ENCODE peak calls at places on chromosomes 11 and 22, in six cellular contexts. K, P, O, C, F and D are unnamed samples.
A peak's percentile ranks its signal among the peaks of the same experiment; 100 is the strongest.

GRCh38 chr22:27866136-27867091 is 52.6 kb downstream of the PITPNB start:
- DNase-seq in K (no peak), O (peak; percentile 74), F (no peak), P (no peak), C (no peak), D (no peak)

GRCh38 chr22:35782504-35782903 is 64.8 kb downstream of the APOL5 start:
- DNase-seq in K (no peak), C (no peak), P (no peak), F (no peak), O (no peak), D (no peak)

GRCh38 chr11:19597876-19598275 is 114.8 kb upstream of the NAV2 start:
- DNase-seq in C (no peak), K (no peak), F (no peak), O (no peak), P (no peak), D (no peak)

GRCh38 chr22:17878186-17878694 is 104.0 kb upstream of the BID start:
- DNase-seq in P (no peak), F (no peak), O (no peak), C (no peak), K (no peak), D (no peak)

GRCh38 chr11:9016916-9017642 is 13.3 kb upstream of the NRIP3 start:
- DNase-seq in P (no peak), F (no peak), K (no peak), O (no peak), C (no peak), D (no peak)

GRCh38 chr22:45603631-45604030 is 68.0 kb upstream of the ATXN10 start:
- DNase-seq in O (no peak), P (no peak), K (no peak), C (peak; percentile 10), F (no peak), D (no peak)

GRCh38 chr11:28072321-28072720 is 35.6 kb downstream of the KIF18A start:
- DNase-seq in C (no peak), F (no peak), P (no peak), K (no peak), O (no peak), D (no peak)

GRCh38 chr11:72042059-72042425 is 38.3 kb downstream of the NUMA1 start:
- DNase-seq in P (no peak), F (no peak), K (no peak), C (no peak), O (no peak), D (no peak)

GRCh38 chr22:22671506-22671905 is 27.1 kb downstream of the GGTLC2 start:
- DNase-seq in C (no peak), K (no peak), O (no peak), P (no peak), F (no peak), D (no peak)

GRCh38 chr22:29265929-29266328 is 1.9 kb downstream of the RHBDD3 start:
- DNase-seq in K (no peak), F (peak; percentile 9), O (no peak), C (no peak), P (no peak), D (no peak)

GRCh38 chr22:18110194-18110943 is at the start of gene TUBA8:
- DNase-seq in K (peak; percentile 25), C (peak; percentile 54), O (peak; percentile 44), F (peak; percentile 24), P (no peak), D (peak; percentile 77)

GRCh38 chr11:69321877-69322350 is 28.0 kb downstream of the MYEOV start:
- DNase-seq in C (no peak), P (no peak), O (no peak), F (no peak), K (no peak), D (no peak)

GRCh38 chr11:80155412-80156017 is 714.7 kb upstream of the TENM4 start:
- DNase-seq in F (no peak), C (no peak), O (no peak), P (no peak), K (no peak), D (no peak)

GRCh38 chr11:116287866-116288265 is 484.9 kb downstream of the BUD13 start:
- DNase-seq in C (no peak), K (no peak), P (no peak), O (no peak), F (no peak), D (no peak)

GRCh38 chr11:107442715-107443215 is 14.9 kb downstream of the CWF19L2 start:
- DNase-seq in O (no peak), F (no peak), C (no peak), P (no peak), K (no peak), D (no peak)

GRCh38 chr11:64314146-64314804 is 3.1 kb downstream of the TRMT112 start:
- DNase-seq in C (no peak), F (no peak), P (no peak), K (no peak), O (no peak), D (no peak)

DNA sequence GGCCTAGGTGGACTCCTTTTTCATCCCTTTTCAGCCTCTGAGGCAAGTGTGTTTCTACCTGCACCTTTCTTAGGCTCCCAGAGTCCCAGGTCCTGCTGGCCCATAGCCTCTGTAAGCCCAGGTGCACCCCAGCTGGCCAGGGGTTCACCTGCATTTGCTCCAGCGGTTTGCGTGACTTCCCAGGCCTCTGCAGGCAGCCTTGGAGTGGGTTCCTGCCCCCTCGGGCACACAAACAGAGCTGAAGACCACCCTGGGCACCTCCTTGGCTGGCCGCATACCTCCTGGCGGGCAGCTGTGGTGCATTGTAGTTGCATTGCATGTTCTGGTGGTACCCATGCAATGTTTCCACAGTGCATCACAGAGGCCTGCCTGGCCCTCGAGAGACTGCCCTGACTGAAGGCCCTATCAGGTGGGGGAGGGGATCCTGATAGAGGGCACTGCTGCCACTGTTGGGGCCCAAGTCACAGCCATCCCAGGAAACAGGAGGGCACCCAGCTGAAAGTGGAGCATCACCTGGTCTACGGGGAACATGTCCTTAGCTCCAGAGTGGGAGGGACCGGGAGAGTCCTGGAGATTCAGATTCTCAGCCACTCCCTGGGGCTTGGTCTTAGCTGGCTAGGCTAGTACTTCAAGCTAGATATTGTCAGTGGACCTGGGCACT is 14.1 kb downstream of the SHISA8 start:
- DNase-seq in F (no peak), P (no peak), K (no peak), O (no peak), C (peak; percentile 20), D (peak; percentile 47)
- H3K36me3 ChIP-seq in F (peaks cover 97% of the 10 kb centered on the region), P (no peaks in the 10 kb centered on the region), K (peaks cover 3% of the 10 kb centered on the region), O (no peaks in the 10 kb centered on the region), C (no peaks in the 10 kb centered on the region), D (peaks cover 96% of the 10 kb centered on the region)

GRCh38 chr11:611001-611996 is 4.5 kb downstream of the IRF7 start:
- DNase-seq in C (no peak), P (no peak), O (peak; percentile 55), F (no peak), K (no peak), D (no peak)

GRCh38 chr11:607971-608659 is 7.6 kb downstream of the IRF7 start:
- DNase-seq in F (no peak), C (no peak), P (no peak), O (no peak), K (no peak), D (no peak)

GRCh38 chr11:610146-610801 is 5.5 kb downstream of the IRF7 start:
- DNase-seq in C (no peak), K (no peak), F (no peak), P (no peak), O (no peak), D (no peak)

GRCh38 chr11:608751-609354 is 6.9 kb downstream of the IRF7 start:
- DNase-seq in P (no peak), C (no peak), F (no peak), O (peak; percentile 48), K (no peak), D (no peak)

DNA sequence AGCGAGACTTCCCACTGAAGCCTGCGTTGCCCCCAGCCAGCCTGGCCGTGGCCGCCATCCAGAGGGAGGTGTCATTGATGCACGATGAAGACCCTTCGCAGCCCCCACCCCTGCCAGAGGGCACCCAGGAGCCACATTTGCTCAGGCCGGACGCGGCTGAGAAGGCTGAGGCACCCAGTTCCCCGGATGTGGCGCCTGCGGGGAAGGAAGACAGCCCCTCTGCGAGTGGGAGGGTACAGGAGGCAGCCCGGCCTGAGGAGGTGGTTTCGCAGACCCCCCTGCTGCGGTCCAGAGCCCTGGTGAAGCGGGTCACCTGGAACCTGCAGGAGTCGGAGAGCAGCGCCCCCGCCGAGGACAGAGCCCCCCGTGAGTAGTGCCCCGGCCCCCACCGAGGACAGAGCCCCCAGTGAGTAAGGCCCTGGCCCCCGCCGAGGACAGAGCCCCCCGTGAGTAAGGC is 6.4 kb downstream of the IRF7 start:
- DNase-seq in C (no peak), P (no peak), O (no peak), K (no peak), F (no peak), D (no peak)
- TF ChIP-seq POLR2A in C (no peak), P (no peak), O (no peak), K (no peak), F (no peak), D (no peak)

GRCh38 chr11:120208777-120209176 is 2.1 kb upstream of the OAF start:
- DNase-seq in K (peak; percentile 62), C (peak; percentile 69), O (no peak), P (no peak), F (no peak), D (no peak)
- H3K27ac ChIP-seq in K (peak overlapping the region; percentile 84), C (peak overlapping the region; percentile 84), O (no peak overlapping the region), P (peak overlapping the region; percentile 80), F (peak overlapping the region; percentile 96), D (no peak overlapping the region)

GRCh38 chr11:95156133-95156731 is 66.6 kb downstream of the ENDOD1 start:
- DNase-seq in K (no peak), F (no peak), O (no peak), P (no peak), C (no peak), D (no peak)
- H3K36me3 ChIP-seq in K (no peaks in the 10 kb centered on the region), F (no peaks in the 10 kb centered on the region), O (no peaks in the 10 kb centered on the region), P (no peaks in the 10 kb centered on the region), C (no peaks in the 10 kb centered on the region), D (no peaks in the 10 kb centered on the region)

GRCh38 chr11:62853279-62853965 is 14.0 kb upstream of the WDR74 start:
- DNase-seq in O (no peak), K (no peak), F (no peak), C (no peak), P (no peak), D (no peak)
- TF ChIP-seq POLR2A in O (no peak), K (no peak), F (no peak), C (no peak), P (no peak), D (no peak)

DNA sequence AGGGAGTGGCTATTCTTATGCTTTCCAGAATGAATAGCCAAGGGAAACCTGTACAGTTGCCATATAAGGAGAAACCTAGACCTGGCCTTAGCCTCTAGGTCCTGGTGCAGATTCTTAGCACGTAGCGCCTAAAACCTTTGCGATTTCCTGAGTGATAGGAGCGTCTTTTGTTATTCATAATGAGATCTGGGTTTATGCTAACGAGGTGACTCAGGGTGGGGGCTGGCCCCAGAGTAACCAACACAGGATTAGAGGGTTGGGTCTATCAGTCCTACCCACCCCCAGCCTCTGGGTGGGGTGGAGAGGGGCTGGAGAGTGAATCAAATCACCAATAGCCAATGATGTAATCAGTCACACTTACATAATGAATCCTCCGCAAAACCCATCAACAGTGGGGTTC is 73.4 kb upstream of the PARVG start:
- DNase-seq in P (no peak), F (no peak), O (no peak), C (no peak), K (no peak), D (no peak)
- H3K27ac ChIP-seq in P (no peak overlapping the region), F (no peak overlapping the region), O (no peak overlapping the region), C (no peak overlapping the region), K (no peak overlapping the region), D (no peak overlapping the region)